ENCODE peak calls at places on chromosome 5, in four cellular contexts. One of them, this sample, is unnamed.

GRCh38 chr5:157963761-157964160 is 104.8 kb upstream of the CLINT1 start:
- DNase-seq in activated CD4-positive, alpha-beta T cell treated with anti-CD3 and anti-CD28 coated beads for 48 hours: no peak
- DNase-seq in DMS79 treated with DMSO at 0.1 percent for 48 hours: no peak
- DNase-seq in fibroblast of lung: no peak
- DNase-seq in this sample: no peak

GRCh38 chr5:124057161-124057814 is 545.3 kb downstream of the CSNK1G3 start:
- DNase-seq in activated CD4-positive, alpha-beta T cell treated with anti-CD3 and anti-CD28 coated beads for 48 hours: no peak
- DNase-seq in DMS79 treated with DMSO at 0.1 percent for 48 hours: peak; percentile 87
- DNase-seq in fibroblast of lung: no peak
- DNase-seq in this sample: peak; percentile 66

GRCh38 chr5:177373806-177374205 is 10.4 kb upstream of the SLC34A1 start:
- DNase-seq in activated CD4-positive, alpha-beta T cell treated with anti-CD3 and anti-CD28 coated beads for 48 hours: no peak
- DNase-seq in DMS79 treated with DMSO at 0.1 percent for 48 hours: no peak
- DNase-seq in fibroblast of lung: no peak
- DNase-seq in this sample: no peak

GRCh38 chr5:137431051-137431450 is 68.1 kb downstream of the SPOCK1 start:
- DNase-seq in activated CD4-positive, alpha-beta T cell treated with anti-CD3 and anti-CD28 coated beads for 48 hours: no peak
- DNase-seq in DMS79 treated with DMSO at 0.1 percent for 48 hours: no peak
- DNase-seq in fibroblast of lung: peak; percentile 69
- DNase-seq in this sample: no peak

GRCh38 chr5:11596185-11596584 is 308.1 kb downstream of the CTNND2 start:
- DNase-seq in activated CD4-positive, alpha-beta T cell treated with anti-CD3 and anti-CD28 coated beads for 48 hours: no peak
- DNase-seq in DMS79 treated with DMSO at 0.1 percent for 48 hours: no peak
- DNase-seq in fibroblast of lung: peak; percentile 68
- DNase-seq in this sample: no peak

GRCh38 chr5:61966558-61966957 is 339.4 kb upstream of the KIF2A start:
- DNase-seq in activated CD4-positive, alpha-beta T cell treated with anti-CD3 and anti-CD28 coated beads for 48 hours: no peak
- DNase-seq in DMS79 treated with DMSO at 0.1 percent for 48 hours: no peak
- DNase-seq in fibroblast of lung: no peak
- DNase-seq in this sample: no peak

GRCh38 chr5:151056367-151057306 is 24.2 kb downstream of the TNIP1 start:
- DNase-seq in activated CD4-positive, alpha-beta T cell treated with anti-CD3 and anti-CD28 coated beads for 48 hours: no peak
- DNase-seq in DMS79 treated with DMSO at 0.1 percent for 48 hours: no peak
- DNase-seq in fibroblast of lung: no peak
- DNase-seq in this sample: no peak

GRCh38 chr5:126390056-126390455 is 33.2 kb upstream of the GRAMD2B start:
- DNase-seq in activated CD4-positive, alpha-beta T cell treated with anti-CD3 and anti-CD28 coated beads for 48 hours: no peak
- DNase-seq in DMS79 treated with DMSO at 0.1 percent for 48 hours: no peak
- DNase-seq in fibroblast of lung: no peak
- DNase-seq in this sample: no peak

GRCh38 chr5:44887722-44888121 is 79.0 kb downstream of the MRPS30 start:
- DNase-seq in activated CD4-positive, alpha-beta T cell treated with anti-CD3 and anti-CD28 coated beads for 48 hours: no peak
- DNase-seq in DMS79 treated with DMSO at 0.1 percent for 48 hours: no peak
- DNase-seq in fibroblast of lung: no peak
- DNase-seq in this sample: no peak

GRCh38 chr5:73412597-73412988 is 36.0 kb downstream of the FOXD1 start:
- DNase-seq in activated CD4-positive, alpha-beta T cell treated with anti-CD3 and anti-CD28 coated beads for 48 hours: no peak
- DNase-seq in DMS79 treated with DMSO at 0.1 percent for 48 hours: no peak
- DNase-seq in fibroblast of lung: peak; percentile 96
- DNase-seq in this sample: no peak

GRCh38 chr5:125584119-125584518 is 837.7 kb upstream of the ZNF608 start:
- DNase-seq in activated CD4-positive, alpha-beta T cell treated with anti-CD3 and anti-CD28 coated beads for 48 hours: no peak
- DNase-seq in DMS79 treated with DMSO at 0.1 percent for 48 hours: no peak
- DNase-seq in fibroblast of lung: peak; percentile 73
- DNase-seq in this sample: no peak

GRCh38 chr5:55965525-55965924 is 29.2 kb downstream of the IL6ST start:
- DNase-seq in activated CD4-positive, alpha-beta T cell treated with anti-CD3 and anti-CD28 coated beads for 48 hours: no peak
- DNase-seq in DMS79 treated with DMSO at 0.1 percent for 48 hours: no peak
- DNase-seq in fibroblast of lung: no peak
- DNase-seq in this sample: no peak